ENCODE peak calls at places on chromosome 17, in five cellular contexts. F is SK-N-SH; M is occipital lobe; U is CD8-positive, alpha-beta memory T cell; B is NCI-H1105 treated with DMSO at 0.1 percent for 48 hours. S is an unnamed sample.

GRCh38 chr17:77379837-77380236 is 239.1 kb downstream of the SEC14L1 start:
- DNase-seq in F (no peak), M (no peak), U (no peak), B (no peak), S (peak)

GRCh38 chr17:65246252-65246651 is 109.1 kb downstream of the RGS9 start:
- DNase-seq in F (no peak), M (no peak), U (no peak), B (no peak), S (no peak)

GRCh38 chr17:82781894-82782274 is 30.0 kb downstream of the TBCD start:
- DNase-seq in F (peak), M (peak), U (peak), B (peak), S (peak)

GRCh38 chr17:29661220-29661619 is 38.5 kb upstream of the CORO6 start:
- DNase-seq in F (no peak), M (no peak), U (no peak), B (no peak), S (no peak)

GRCh38 chr17:78679495-78680395 is 102.3 kb downstream of the CYTH1 start:
- DNase-seq in F (no peak), M (peak), U (no peak), B (no peak), S (no peak)

GRCh38 chr17:20156196-20157077 is 147.3 kb downstream of the SPECC1 start:
- DNase-seq in F (peak), M (no peak), U (no peak), B (peak), S (no peak)

GRCh38 chr17:3966720-3967363 is 2.6 kb upstream of the ATP2A3 start:
- DNase-seq in F (no peak), M (no peak), U (no peak), B (no peak), S (no peak)

GRCh38 chr17:64205804-64206203 is 57.3 kb downstream of the TEX2 start:
- DNase-seq in F (no peak), M (no peak), U (no peak), B (no peak), S (no peak)

GRCh38 chr17:40283662-40284061 is 4.0 kb upstream of the CDC6 start:
- DNase-seq in F (no peak), M (no peak), U (no peak), B (no peak), S (no peak)

GRCh38 chr17:7712111-7712771 is 5.3 kb upstream of the DNAH2 start:
- DNase-seq in F (peak), M (no peak), U (no peak), B (peak), S (no peak)

GRCh38 chr17:66791337-66791736 is 43.6 kb upstream of the CACNG5 start:
- DNase-seq in F (no peak), M (no peak), U (no peak), B (no peak), S (peak)